ENCODE peak calls at places on chromosome 16, in nine cellular contexts. W is dorsolateral prefrontal cortex, N is mesothelial cell of epicardium, R is fibroblast of lung, I is AG09309, D is bronchial epithelial cell, Y is lower leg skin, G is astrocyte of the cerebellum, U is left lung. O is an unnamed sample.

GRCh38 chr16:65005696-65006095 is 116.2 kb downstream of the CDH11 start:
- DNase-seq in G (no peak), I (no peak), D (peak), N (no peak), W (no peak), R (no peak), Y (no peak), U (no peak), O (no peak)

GRCh38 chr16:71929048-71929447 is 33.7 kb downstream of the IST1 start:
- DNase-seq in N (no peak), I (peak), W (peak), G (peak), R (peak), D (no peak), U (no peak), Y (no peak), O (no peak)

GRCh38 chr16:30805370-30806169 is 18.6 kb upstream of the ZNF629 start:
- DNase-seq in I (no peak), N (peak), D (peak), Y (peak), G (no peak), W (peak), U (peak), R (peak), O (no peak)

GRCh38 chr16:138049-138417 is 440 bp downstream of the NPRL3 start:
- DNase-seq in U (peak), Y (no peak), W (no peak), I (no peak), D (no peak), G (no peak), R (peak), N (peak), O (no peak)

GRCh38 chr16:81457326-81458133 is 12.9 kb downstream of the CMIP start:
- DNase-seq in N (no peak), D (peak), I (peak), Y (no peak), U (no peak), G (no peak), R (peak), W (no peak), O (no peak)

GRCh38 chr16:67333315-67333714 is 6.7 kb downstream of the LRRC36 start:
- DNase-seq in R (no peak), N (no peak), G (no peak), D (no peak), I (no peak), Y (no peak), U (no peak), W (no peak), O (no peak)

GRCh38 chr16:69112285-69113129 is 7.1 kb downstream of the HAS3 start:
- DNase-seq in R (no peak), I (no peak), G (no peak), Y (no peak), W (peak), U (peak), D (no peak), N (no peak), O (no peak)

GRCh38 chr16:86901483-86901882 is 323.1 kb downstream of the FOXL1 start:
- DNase-seq in N (no peak), D (peak), U (no peak), Y (no peak), I (no peak), W (no peak), R (peak), G (no peak), O (no peak)

GRCh38 chr16:76511203-76511602 is 234.0 kb downstream of the CNTNAP4 start:
- DNase-seq in Y (no peak), W (no peak), G (no peak), U (no peak), R (no peak), I (no peak), D (no peak), N (no peak), O (no peak)

GRCh38 chr16:54289242-54290051 is 2.9 kb upstream of the IRX3 start:
- DNase-seq in N (no peak), I (no peak), U (no peak), W (no peak), D (no peak), R (no peak), Y (no peak), G (no peak), O (no peak)

GRCh38 chr16:65574311-65574966 is 452.6 kb upstream of the CDH11 start:
- DNase-seq in U (no peak), Y (no peak), D (no peak), N (no peak), R (no peak), I (no peak), G (no peak), W (peak), O (no peak)

GRCh38 chr16:68486671-68487495 is 38.6 kb upstream of the SMPD3 start:
- DNase-seq in N (no peak), D (no peak), W (no peak), G (no peak), Y (no peak), U (no peak), I (no peak), R (no peak), O (no peak)

GRCh38 chr16:88375236-88376052 is 7.3 kb upstream of the ZNF469 start:
- DNase-seq in Y (no peak), U (peak), R (no peak), I (no peak), W (no peak), D (no peak), N (no peak), G (no peak), O (no peak)

GRCh38 chr16:85316321-85316919 is 204.1 kb upstream of the CIBAR2 start:
- DNase-seq in N (no peak), G (no peak), I (no peak), U (peak), R (peak), W (peak), D (peak), Y (no peak), O (peak)

GRCh38 chr16:1363501-1364041 is 11.8 kb downstream of the GNPTG start:
- DNase-seq in U (no peak), W (no peak), R (peak), Y (no peak), D (peak), N (no peak), G (no peak), I (no peak), O (peak)

GRCh38 chr16:67917140-67917851 is 14.4 kb downstream of the CTRL start:
- DNase-seq in U (no peak), N (no peak), I (no peak), Y (no peak), W (no peak), D (no peak), G (no peak), R (peak), O (no peak)

GRCh38 chr16:50280932-50281331 is 14.6 kb downstream of the ADCY7 start:
- DNase-seq in U (peak), W (no peak), R (no peak), G (no peak), I (no peak), Y (no peak), D (no peak), N (no peak), O (no peak)

GRCh38 chr16:66662445-66663194 is 33.9 kb downstream of the CMTM4 start:
- DNase-seq in W (peak), U (no peak), R (peak), D (peak), N (no peak), Y (no peak), G (no peak), I (no peak), O (no peak)

GRCh38 chr16:82368041-82368440 is 198.0 kb upstream of the MPHOSPH6 start:
- DNase-seq in G (no peak), R (peak), I (peak), N (no peak), U (no peak), Y (no peak), D (peak), W (peak), O (peak)

GRCh38 chr16:65410801-65411200 is 288.9 kb upstream of the CDH11 start:
- DNase-seq in N (no peak), R (peak), W (no peak), G (no peak), U (no peak), D (peak), I (no peak), Y (no peak), O (no peak)

GRCh38 chr16:56675685-56676210 is 6.1 kb downstream of the MT1H start:
- DNase-seq in W (no peak), D (no peak), R (no peak), U (no peak), G (no peak), Y (no peak), N (no peak), I (no peak), O (no peak)

GRCh38 chr16:65126845-65127624 is 5.2 kb upstream of the CDH11 start:
- DNase-seq in N (no peak), I (no peak), W (no peak), R (no peak), D (no peak), U (no peak), G (no peak), Y (no peak), O (no peak)

GRCh38 chr16:25713785-25714570 is 22.2 kb downstream of the HS3ST4 start:
- DNase-seq in D (no peak), Y (no peak), U (no peak), N (no peak), G (no peak), R (no peak), I (no peak), W (no peak), O (no peak)

GRCh38 chr16:546909-547770 is 13.1 kb upstream of the PRR35 start:
- DNase-seq in R (peak), U (peak), Y (peak), D (no peak), N (peak), W (peak), I (no peak), G (no peak), O (peak)

GRCh38 chr16:3004781-3005284 is 7.9 kb upstream of the CLDN9 start:
- DNase-seq in N (no peak), D (no peak), I (no peak), U (peak), Y (no peak), W (no peak), R (no peak), G (no peak), O (peak)

DNA sequence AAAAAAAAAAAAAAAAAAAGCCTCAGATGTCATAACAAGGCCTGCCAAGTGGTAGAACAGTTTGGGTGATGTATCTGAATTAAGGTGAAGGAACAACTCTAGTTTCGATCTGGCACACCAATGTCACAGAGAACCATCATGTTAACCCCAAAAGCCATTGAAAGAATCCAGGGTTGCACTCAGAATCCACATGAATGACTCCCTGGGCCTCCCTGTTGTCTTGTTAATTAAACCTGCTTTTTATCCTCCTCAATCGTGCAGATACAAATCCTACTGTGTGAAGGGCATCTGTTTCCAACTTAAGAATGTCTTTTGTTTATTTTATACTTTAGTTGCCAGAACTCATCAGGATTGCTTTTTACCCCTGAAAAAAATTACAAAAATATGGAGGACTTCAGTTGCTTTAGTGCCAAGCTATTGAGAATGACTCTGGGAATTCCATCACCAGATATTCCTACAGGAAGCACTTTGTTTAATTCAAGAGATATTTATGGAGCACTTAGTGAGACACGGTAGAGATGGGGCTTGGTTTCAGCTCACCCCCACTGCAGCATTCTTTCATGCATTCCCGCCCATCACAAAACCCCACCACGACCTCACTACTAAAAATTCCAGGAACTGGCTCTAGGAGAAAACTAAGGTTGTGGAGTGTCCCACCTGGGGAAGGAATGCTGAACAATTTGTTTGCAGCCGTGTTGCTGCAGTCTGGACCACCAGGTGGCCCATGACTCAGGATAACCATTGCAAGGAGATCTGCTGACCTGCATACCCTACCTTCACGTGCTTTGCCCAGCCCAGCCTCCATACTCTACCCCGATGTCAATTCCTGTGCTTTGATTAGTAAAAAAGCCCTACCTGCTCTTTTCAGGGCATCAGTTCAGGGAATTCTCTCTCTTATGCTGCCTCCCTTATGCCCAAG is 63.8 kb upstream of the GPRC5B start:
- DNase-seq in U (no peak), W (no peak), Y (no peak), I (no peak), N (no peak), D (no peak), G (no peak), R (peak), O (no peak)
- TF ChIP-seq CTCF in U (no peak), W (no peak), Y (no peak), I (no peak), N (no peak), D (no peak), G (peak), R (no peak), O (no peak)

GRCh38 chr16:24535827-24536226 is 3.5 kb upstream of the RBBP6 start:
- DNase-seq in W (no peak), G (no peak), N (no peak), R (no peak), D (no peak), Y (no peak), I (no peak), U (no peak), O (peak)
- TF ChIP-seq CTCF in W (no peak), G (no peak), N (no peak), R (peak), D (peak), Y (no peak), I (no peak), U (no peak), O (no peak)

GRCh38 chr16:89599451-89599858 is 14.0 kb upstream of the DPEP1 start:
- DNase-seq in R (no peak), U (no peak), Y (no peak), I (no peak), W (no peak), G (no peak), D (peak), N (no peak), O (no peak)
- TF ChIP-seq CTCF in R (peak), U (no peak), Y (no peak), I (peak), W (peak), G (peak), D (peak), N (no peak), O (no peak)

GRCh38 chr16:22813946-22814325 is at the start of gene HS3ST2:
- DNase-seq in R (peak), U (no peak), Y (peak), N (no peak), G (no peak), D (peak), W (peak), I (no peak), O (no peak)
- TF ChIP-seq CTCF in R (no peak), U (no peak), Y (no peak), N (no peak), G (no peak), D (peak), W (peak), I (no peak), O (no peak)

DNA sequence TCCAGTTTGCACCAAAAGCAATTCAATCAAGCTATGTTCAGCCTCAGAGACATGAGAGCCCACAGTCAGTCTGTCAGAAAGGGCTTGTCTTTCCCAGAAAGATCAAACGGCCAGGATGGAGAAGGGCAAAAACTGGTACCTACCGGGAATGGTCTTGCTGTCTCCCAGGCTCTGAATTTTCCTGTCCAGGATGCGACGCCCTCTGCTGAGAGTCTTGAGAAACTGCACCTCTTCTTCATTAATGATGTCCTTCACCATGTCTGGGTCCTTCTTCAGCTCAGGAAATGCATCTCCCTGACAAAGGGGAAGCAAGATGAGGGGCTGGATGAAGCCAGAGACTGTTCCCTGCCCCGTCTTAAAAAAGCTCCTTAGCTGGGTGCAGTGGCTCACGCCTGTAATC is 15.8 kb upstream of the EXOSC6 start:
- DNase-seq in I (no peak), G (no peak), R (peak), D (peak), Y (no peak), W (no peak), U (no peak), N (no peak), O (peak)
- TF ChIP-seq CTCF in I (peak), G (peak), R (peak), D (peak), Y (no peak), W (peak), U (peak), N (peak), O (peak)

GRCh38 chr16:12906271-12906670 is 4.9 kb downstream of the SHISA9 start:
- DNase-seq in G (no peak), Y (no peak), N (no peak), U (no peak), W (no peak), I (no peak), R (no peak), D (no peak), O (no peak)

GRCh38 chr16:12903325-12904040 is 2.1 kb downstream of the SHISA9 start:
- DNase-seq in G (no peak), Y (no peak), D (no peak), R (no peak), I (no peak), U (no peak), W (peak), N (no peak), O (no peak)

GRCh38 chr16:12904041-12904671 is 2.8 kb downstream of the SHISA9 start:
- DNase-seq in Y (no peak), N (no peak), W (no peak), R (no peak), I (no peak), G (no peak), D (no peak), U (no peak), O (no peak)

GRCh38 chr16:12906765-12907516 is 5.5 kb downstream of the SHISA9 start:
- DNase-seq in I (no peak), U (no peak), N (no peak), R (no peak), W (no peak), G (no peak), Y (no peak), D (no peak), O (no peak)

DNA sequence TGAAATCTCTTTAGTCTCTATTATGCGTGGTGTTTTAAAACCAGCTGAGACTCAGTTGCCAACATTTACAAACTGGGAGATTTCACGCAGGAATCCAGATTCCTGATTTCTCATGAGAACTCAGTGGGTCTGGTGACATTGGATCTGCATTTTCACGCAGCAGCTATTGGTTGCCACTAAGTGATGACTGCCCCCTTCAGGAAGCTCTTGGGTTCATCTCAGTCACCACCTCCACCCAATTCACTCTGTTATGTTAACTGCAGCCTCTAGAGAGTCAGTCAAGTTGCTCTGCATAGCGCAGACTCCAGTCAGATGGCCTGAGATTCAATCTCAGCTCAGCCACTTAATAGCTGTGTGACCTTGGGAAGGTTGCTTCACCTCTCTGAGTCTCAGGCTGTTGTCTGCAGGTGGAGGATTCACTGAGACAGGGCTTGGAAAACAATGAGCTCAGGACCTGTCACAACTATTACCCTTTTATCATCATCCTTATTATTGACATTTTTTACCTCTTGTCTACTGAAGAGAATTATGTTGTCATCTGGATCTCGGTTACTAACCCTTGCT is 6.4 kb downstream of the SHISA9 start:
- DNase-seq in R (no peak), G (no peak), U (no peak), Y (no peak), W (no peak), D (no peak), I (no peak), N (no peak), O (no peak)
- TF ChIP-seq CTCF in R (no peak), G (no peak), U (no peak), Y (no peak), W (peak), D (no peak), I (peak), N (peak), O (no peak)